ENCODE peak calls at places on chromosomes 16 and 17, in four cellular contexts. Y is GM12878, Q is K562, D is H1. H is an unnamed sample.

GRCh38 chr16:49490321-49490705 is 116.7 kb downstream of the C16orf78 start:
- DNase-seq in Q (no peak), D (no peak), Y (no peak), H (no peak)

GRCh38 chr16:67181346-67181745 is 2.4 kb downstream of the MATCAP1 start:
- DNase-seq in Y (no peak), D (no peak), Q (no peak), H (no peak)

GRCh38 chr16:67236551-67237395 is 9.8 kb downstream of the TMEM208 start:
- DNase-seq in Y (no peak), D (peak), Q (peak), H (peak)

GRCh38 chr16:89041571-89042481 is 51.8 kb upstream of the ACSF3 start:
- DNase-seq in Q (no peak), D (no peak), Y (no peak), H (no peak)

GRCh38 chr17:77887464-77888241 is 70.8 kb upstream of the TNRC6C start:
- DNase-seq in Y (no peak), Q (peak), D (no peak), H (no peak)

GRCh38 chr16:56743840-56744239 is 13.9 kb downstream of the NUP93 start:
- DNase-seq in Q (no peak), Y (no peak), D (no peak), H (no peak)

GRCh38 chr17:33896309-33896708 is 358.8 kb upstream of the CCL2 start:
- DNase-seq in D (no peak), Q (no peak), Y (no peak), H (no peak)

GRCh38 chr17:81888105-81888987 is 3.0 kb downstream of the ALYREF start:
- DNase-seq in Y (no peak), D (no peak), Q (peak), H (no peak)

GRCh38 chr17:45311762-45312476 is 4.9 kb downstream of the MAP3K14 start:
- DNase-seq in Q (no peak), D (no peak), Y (no peak), H (peak)

GRCh38 chr17:79097226-79098055 is 22.8 kb downstream of the ENGASE start:
- DNase-seq in Q (peak), Y (no peak), D (no peak), H (no peak)

GRCh38 chr17:27609606-27610303 is 21.2 kb upstream of the LGALS9 start:
- DNase-seq in Q (no peak), D (no peak), Y (no peak), H (no peak)

GRCh38 chr16:47018223-47018891 is 44.9 kb upstream of the DNAJA2 start:
- DNase-seq in Q (peak), Y (peak), D (no peak), H (peak)

GRCh38 chr17:64115871-64116534 is 13.9 kb downstream of the ERN1 start:
- DNase-seq in Q (no peak), D (no peak), Y (no peak), H (no peak)

GRCh38 chr16:14249291-14250032 is 178.3 kb downstream of the MRTFB start:
- DNase-seq in Q (peak), D (no peak), Y (peak), H (peak)

GRCh38 chr17:49898547-49899490 is 51.0 kb upstream of the TAC4 start:
- DNase-seq in Q (peak), D (peak), Y (no peak), H (peak)

GRCh38 chr17:11780621-11781020 is 182.4 kb downstream of the DNAH9 start:
- DNase-seq in D (no peak), Y (no peak), Q (no peak), H (no peak)

GRCh38 chr16:10635367-10636021 is 55.1 kb upstream of the EMP2 start:
- DNase-seq in D (no peak), Y (no peak), Q (no peak), H (no peak)

GRCh38 chr17:77451271-77451893 is 310.6 kb downstream of the SEC14L1 start:
- DNase-seq in D (peak), Q (peak), Y (no peak), H (no peak)

GRCh38 chr17:77118251-77118928 is 22.4 kb upstream of the SEC14L1 start:
- DNase-seq in Q (no peak), D (no peak), Y (no peak), H (no peak)

GRCh38 chr16:83968483-83968865 is 430 bp downstream of the NECAB2 start:
- DNase-seq in D (no peak), Y (no peak), Q (peak), H (no peak)

GRCh38 chr16:17056666-17057065 is 414.1 kb downstream of the XYLT1 start:
- DNase-seq in Q (no peak), Y (no peak), D (no peak), H (no peak)

GRCh38 chr17:81142301-81143199 is 22.8 kb upstream of the PVALEF start:
- DNase-seq in Y (peak), D (peak), Q (peak), H (peak)

GRCh38 chr16:82157836-82158235 is 12.2 kb downstream of the MPHOSPH6 start:
- DNase-seq in D (no peak), Y (no peak), Q (no peak), H (no peak)

GRCh38 chr16:70380919-70381603 is 34.4 kb downstream of the DDX19A start:
- DNase-seq in Q (no peak), D (peak), Y (peak), H (peak)

GRCh38 chr17:77527394-77527793 is 386.6 kb downstream of the SEC14L1 start:
- DNase-seq in D (no peak), Q (no peak), Y (no peak), H (no peak)

DNA sequence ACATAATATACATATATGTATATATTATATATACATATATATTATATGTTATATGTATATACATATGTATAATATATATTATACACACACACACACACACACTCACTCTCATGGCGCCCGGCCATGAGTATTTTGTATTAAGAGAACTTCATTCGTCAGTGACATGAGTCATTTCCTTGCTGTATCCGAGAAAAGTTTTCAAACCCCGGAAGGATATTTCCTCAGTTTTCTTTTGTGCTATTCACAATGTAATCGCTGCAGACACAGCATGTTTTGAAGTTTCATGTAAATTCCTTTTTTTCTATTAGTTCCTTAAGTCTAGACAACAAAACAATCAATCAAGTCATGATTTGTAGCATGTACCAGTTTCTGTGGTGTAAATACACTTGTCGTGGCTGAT is 33.3 kb downstream of the OR1D5 start:
- DNase-seq in Y (no peak), Q (no peak), D (no peak), H (no peak)
- TF ChIP-seq YY1 in Y (no peak), Q (no peak), D (no peak), H (no peak)

GRCh38 chr16:86549893-86550190 is 5.2 kb downstream of the MTHFSD start:
- DNase-seq in Q (no peak), Y (no peak), D (no peak), H (no peak)
- TF ChIP-seq EGR1 in Q (no peak), Y (no peak), D (no peak), H (no peak)

DNA sequence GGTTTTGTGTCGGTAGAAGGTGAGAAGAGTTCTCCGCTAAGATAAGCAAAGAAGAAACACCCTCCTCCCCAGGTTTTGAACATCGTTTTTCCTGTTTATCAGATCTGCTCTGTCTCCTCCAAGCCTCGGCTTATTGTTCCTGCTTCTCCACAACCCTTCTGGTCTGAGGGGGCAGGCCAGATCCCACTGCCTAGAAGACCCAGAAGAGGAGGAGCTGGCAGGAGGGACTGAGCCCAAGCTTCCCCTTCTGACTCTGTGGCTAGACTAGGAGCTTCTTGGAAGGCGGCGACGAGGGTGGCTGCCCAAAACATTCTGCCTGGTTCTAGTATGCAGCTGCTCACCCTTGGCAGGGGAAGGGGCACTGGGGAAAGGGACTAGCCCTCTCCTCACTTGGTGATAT is 5.1 kb upstream of the HOXB5 start:
- DNase-seq in Q (no peak), Y (no peak), D (no peak), H (no peak)
- H3K9ac ChIP-seq in Q (no peak), Y (no peak), D (no peak), H (no peak)

DNA sequence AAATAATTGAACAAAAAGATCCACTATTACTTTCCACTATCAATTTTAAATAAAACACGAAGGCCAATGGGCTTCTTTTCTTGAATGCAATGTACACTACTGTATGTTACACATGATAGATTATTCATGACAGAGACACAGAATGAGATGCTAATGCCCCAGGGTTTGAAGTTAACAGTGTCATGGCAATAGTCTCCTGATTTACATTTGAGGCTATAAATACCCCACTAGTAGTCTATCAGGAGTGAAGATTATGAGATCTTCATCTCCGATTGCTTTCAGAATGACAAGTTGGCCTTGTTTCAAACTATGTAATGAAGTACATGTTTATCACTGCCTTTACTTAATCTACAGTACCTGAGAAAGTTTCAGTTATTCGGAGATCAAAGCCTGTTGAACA is 84.4 kb downstream of the RPGRIP1L start:
- DNase-seq in Y (no peak), D (no peak), Q (no peak), H (no peak)
- TF ChIP-seq YY1 in Y (no peak), D (no peak), Q (no peak), H (no peak)

DNA sequence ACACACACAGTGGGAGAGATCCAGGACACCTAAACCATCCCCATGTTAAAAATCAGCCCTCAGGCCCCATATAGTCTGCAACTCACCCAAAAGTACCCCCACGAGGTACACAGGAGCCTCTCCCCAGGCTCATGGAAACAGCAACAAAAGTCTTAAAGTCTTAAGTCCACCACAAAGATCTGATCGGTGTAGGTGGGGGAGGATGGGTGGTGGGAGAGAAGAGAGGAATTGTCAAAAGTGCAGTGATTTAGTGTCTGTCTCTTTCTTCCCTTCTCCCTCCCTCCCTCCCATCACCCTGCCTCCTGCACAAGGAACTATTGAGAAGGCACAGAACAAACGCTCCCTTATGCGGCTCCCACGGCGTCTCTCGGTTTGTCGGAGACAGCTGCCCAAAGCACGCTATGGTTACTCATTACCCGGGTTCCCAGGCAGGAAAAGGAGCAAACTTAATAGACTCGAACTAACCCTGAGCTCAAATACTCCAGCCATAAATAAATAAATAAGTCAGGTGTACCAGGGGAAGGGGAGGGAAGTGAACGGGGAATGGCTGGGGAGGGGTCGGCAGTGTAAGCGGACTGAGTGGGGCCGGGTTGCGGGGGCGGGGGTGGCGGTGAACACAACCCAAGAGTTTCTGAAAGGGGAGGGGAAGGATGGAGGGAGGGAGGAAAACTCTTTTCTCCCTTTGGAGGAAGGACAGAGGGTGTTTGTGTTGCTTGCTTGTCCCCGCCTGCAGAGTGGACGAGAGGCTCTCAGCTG is 477.4 kb downstream of the SLC39A11 start:
- DNase-seq in Y (no peak), Q (no peak), D (no peak), H (peak)
- TF ChIP-seq EGR1 in Y (no peak), Q (no peak), D (no peak), H (peak)

GRCh38 chr17:38667787-38668122 is 7.0 kb downstream of the EPOP start:
- DNase-seq in Y (no peak), Q (no peak), D (no peak), H (no peak)

GRCh38 chr17:38660097-38661026 is 14.4 kb downstream of the EPOP start:
- DNase-seq in Y (no peak), D (no peak), Q (no peak), H (no peak)

GRCh38 chr17:38663125-38663751 is 11.5 kb downstream of the EPOP start:
- DNase-seq in Q (peak), D (peak), Y (no peak), H (peak)

GRCh38 chr17:38667099-38667786 is 7.5 kb downstream of the EPOP start:
- DNase-seq in Q (peak), Y (no peak), D (peak), H (peak)

DNA sequence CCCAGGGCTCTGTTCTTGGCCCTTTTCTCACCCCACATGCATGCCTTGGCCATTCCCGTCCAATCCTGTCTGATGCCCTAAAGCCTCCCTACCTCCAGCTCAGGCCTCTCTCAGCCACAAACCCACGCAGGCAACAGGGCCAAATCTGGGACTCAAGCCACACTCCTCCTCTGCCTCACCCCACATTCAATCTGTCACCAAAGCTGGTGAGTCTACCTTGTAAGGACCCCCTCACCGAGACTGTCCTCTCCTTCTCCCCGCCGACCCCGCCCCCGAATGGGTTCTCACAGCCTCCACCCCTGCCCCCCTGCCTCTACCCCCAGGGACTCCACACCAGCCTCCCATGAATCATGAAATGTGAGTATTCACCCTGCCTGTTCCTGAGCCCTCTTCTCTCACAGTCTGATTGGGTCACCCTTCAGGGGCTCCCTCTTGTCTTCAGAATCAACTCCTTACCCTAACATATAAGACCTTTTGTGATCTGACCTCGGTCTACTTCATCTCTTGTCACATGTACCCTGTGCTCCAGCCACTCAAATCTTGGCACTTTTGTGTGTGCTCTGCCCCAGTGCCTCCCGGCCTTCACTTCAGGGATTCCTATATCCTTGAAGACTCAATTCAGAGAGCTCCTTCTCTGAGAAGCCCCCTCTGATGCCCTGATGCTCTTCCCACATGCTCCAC is 10.7 kb downstream of the EPOP start:
- DNase-seq in Y (no peak), Q (no peak), D (no peak), H (no peak)
- H3K9ac ChIP-seq in Y (no peak), Q (no peak), D (no peak), H (no peak)

GRCh38 chr16:3492356-3492755 is 2.9 kb downstream of the C16orf90 start:
- DNase-seq in Y (no peak), Q (no peak), D (no peak), H (no peak)

GRCh38 chr16:3494574-3494973 is 715 bp downstream of the C16orf90 start:
- DNase-seq in Y (no peak), D (no peak), Q (no peak), H (no peak)

GRCh38 chr16:3487521-3488410 is 7.5 kb downstream of the C16orf90 start:
- DNase-seq in D (no peak), Y (no peak), Q (no peak), H (no peak)

GRCh38 chr16:3488801-3489200 is 6.5 kb downstream of the C16orf90 start:
- DNase-seq in Y (no peak), Q (no peak), D (no peak), H (no peak)

DNA sequence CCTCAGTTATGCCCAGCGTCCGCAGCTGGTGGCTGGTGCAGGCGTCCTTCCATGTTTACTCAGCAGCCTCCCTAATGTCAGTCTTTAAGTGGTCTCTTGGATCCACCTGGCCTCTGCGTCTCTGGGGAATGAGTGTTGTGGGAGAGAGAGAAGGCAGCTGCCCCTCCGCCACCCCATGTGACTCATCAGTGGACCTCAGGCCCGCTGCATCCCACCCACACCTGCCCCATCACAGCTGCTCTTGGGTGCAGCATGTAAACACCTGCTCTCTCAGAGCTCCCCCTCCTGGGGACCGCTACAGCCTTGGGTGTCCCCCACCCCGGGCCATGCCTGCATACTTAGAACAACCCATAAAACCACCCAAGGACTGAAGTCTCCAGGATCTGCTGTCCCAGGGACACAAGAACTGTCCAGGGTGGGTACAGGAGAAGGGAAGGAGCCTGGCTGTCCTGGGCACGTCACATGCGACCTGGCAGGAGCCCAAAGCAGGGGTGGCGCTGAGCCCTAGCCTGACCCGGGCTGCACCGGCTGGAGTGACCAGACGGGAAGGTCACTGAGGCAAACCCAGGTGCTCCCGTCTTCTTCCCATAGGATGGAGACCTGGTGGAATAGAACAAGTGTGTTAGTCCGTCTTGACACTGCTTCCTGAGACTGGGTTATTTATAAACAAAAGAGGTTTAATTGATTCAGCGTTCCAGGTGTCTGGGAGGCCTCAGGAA is 4.2 kb downstream of the C16orf90 start:
- DNase-seq in Y (no peak), D (no peak), Q (peak), H (no peak)
- TF ChIP-seq YY1 in Y (no peak), D (no peak), Q (no peak), H (no peak)

GRCh38 chr17:69608808-69609494 is 194.5 kb downstream of the MAP2K6 start:
- DNase-seq in D (no peak), Q (no peak), Y (no peak), H (no peak)

GRCh38 chr17:69606142-69606800 is 191.8 kb downstream of the MAP2K6 start:
- DNase-seq in D (no peak), Q (no peak), Y (no peak), H (no peak)

GRCh38 chr17:69609495-69610315 is 195.2 kb downstream of the MAP2K6 start:
- DNase-seq in Y (no peak), Q (peak), D (peak), H (peak)

GRCh38 chr17:69607162-69607834 is 192.8 kb downstream of the MAP2K6 start:
- DNase-seq in Q (peak), Y (peak), D (peak), H (peak)

DNA sequence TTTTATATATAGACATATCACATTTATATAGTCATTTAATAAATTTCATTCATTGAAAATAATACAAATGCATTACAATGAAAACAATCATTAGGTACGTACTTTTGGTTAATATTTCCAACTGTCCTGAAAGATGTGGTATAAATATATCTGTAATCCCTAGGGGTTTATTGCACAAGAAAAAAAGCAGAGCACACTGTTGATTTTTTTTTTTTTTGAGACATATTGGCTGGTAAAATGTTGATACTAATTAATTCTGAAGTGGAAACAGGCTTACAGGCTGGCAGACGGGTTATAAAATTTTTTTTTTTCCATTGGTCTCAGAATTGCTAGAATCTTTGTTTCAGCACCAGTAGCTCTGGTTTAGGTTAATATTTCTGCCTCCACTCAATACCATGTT is 193.6 kb downstream of the MAP2K6 start:
- DNase-seq in Y (no peak), Q (no peak), D (no peak), H (no peak)
- TF ChIP-seq EGR1 in Y (no peak), Q (no peak), D (no peak), H (no peak)

GRCh38 chr17:68600123-68600880 is 865 bp downstream of the FAM20A start:
- DNase-seq in Y (no peak), Q (no peak), D (no peak), H (no peak)

GRCh38 chr17:68603027-68603426 is 1.9 kb upstream of the FAM20A start:
- DNase-seq in Q (no peak), Y (no peak), D (no peak), H (no peak)

GRCh38 chr17:68602267-68602644 is 1.1 kb upstream of the FAM20A start:
- DNase-seq in Q (no peak), D (no peak), Y (no peak), H (no peak)

GRCh38 chr17:68600881-68601564 is at the start of gene FAM20A:
- DNase-seq in D (no peak), Y (no peak), Q (no peak), H (no peak)

GRCh38 chr17:68601565-68602266 is 549 bp upstream of the FAM20A start:
- DNase-seq in Y (no peak), D (no peak), Q (no peak), H (no peak)
- H3K9ac ChIP-seq in Y (no peak), D (no peak), Q (no peak), H (no peak)